ENCODE peak calls at places on chromosome 9, in four cellular contexts. X, K, H and A are unnamed samples.

GRCh38 chr9:136626740-136627642 is 35.7 kb upstream of the EGFL7 start:
- DNase-seq in X (no peak), K (no peak), H (peak; percentile 65), A (no peak)

GRCh38 chr9:88161144-88161543 is 22.9 kb upstream of the SPATA31C2 start:
- DNase-seq in X (no peak), K (no peak), H (no peak), A (no peak)

GRCh38 chr9:116377179-116377790 is 223.7 kb downstream of the PAPPA start:
- DNase-seq in X (no peak), K (peak; percentile 39), H (no peak), A (peak; percentile 27)

GRCh38 chr9:6869081-6869948 is 111.5 kb downstream of the KDM4C start:
- DNase-seq in X (no peak), K (no peak), H (no peak), A (no peak)

GRCh38 chr9:4464911-4465513 is 25.3 kb upstream of the SLC1A1 start:
- DNase-seq in X (no peak), K (no peak), H (no peak), A (no peak)

GRCh38 chr9:68533678-68534077 is 7.0 kb downstream of the TMEM252 start:
- DNase-seq in X (no peak), K (no peak), H (no peak), A (no peak)

GRCh38 chr9:27192291-27192960 is 83.4 kb downstream of the TEK start:
- DNase-seq in X (no peak), K (no peak), H (no peak), A (no peak)

GRCh38 chr9:131310833-131311554 is 21.5 kb downstream of the PLPP7 start:
- DNase-seq in X (peak; percentile 82), K (no peak), H (no peak), A (no peak)

GRCh38 chr9:38393128-38393809 is 767 bp downstream of the ALDH1B1 start:
- DNase-seq in X (no peak), K (no peak), H (no peak), A (no peak)

GRCh38 chr9:108569624-108570023 is 286.2 kb downstream of the ACTL7B start:
- DNase-seq in X (no peak), K (peak; percentile 29), H (no peak), A (peak; percentile 78)

GRCh38 chr9:111975709-111976108 is 79.1 kb downstream of the UGCG start:
- DNase-seq in X (no peak), K (no peak), H (peak; percentile 74), A (no peak)

GRCh38 chr9:75889577-75889976 is 896 bp upstream of the PCSK5 start:
- DNase-seq in X (no peak), K (no peak), H (peak; percentile 54), A (no peak)

GRCh38 chr9:135811796-135812195 is 95.5 kb downstream of the CAMSAP1 start:
- DNase-seq in X (no peak), K (no peak), H (no peak), A (no peak)

GRCh38 chr9:93235278-93235960 is 51.5 kb downstream of the WNK2 start:
- DNase-seq in X (no peak), K (no peak), H (no peak), A (no peak)

DNA sequence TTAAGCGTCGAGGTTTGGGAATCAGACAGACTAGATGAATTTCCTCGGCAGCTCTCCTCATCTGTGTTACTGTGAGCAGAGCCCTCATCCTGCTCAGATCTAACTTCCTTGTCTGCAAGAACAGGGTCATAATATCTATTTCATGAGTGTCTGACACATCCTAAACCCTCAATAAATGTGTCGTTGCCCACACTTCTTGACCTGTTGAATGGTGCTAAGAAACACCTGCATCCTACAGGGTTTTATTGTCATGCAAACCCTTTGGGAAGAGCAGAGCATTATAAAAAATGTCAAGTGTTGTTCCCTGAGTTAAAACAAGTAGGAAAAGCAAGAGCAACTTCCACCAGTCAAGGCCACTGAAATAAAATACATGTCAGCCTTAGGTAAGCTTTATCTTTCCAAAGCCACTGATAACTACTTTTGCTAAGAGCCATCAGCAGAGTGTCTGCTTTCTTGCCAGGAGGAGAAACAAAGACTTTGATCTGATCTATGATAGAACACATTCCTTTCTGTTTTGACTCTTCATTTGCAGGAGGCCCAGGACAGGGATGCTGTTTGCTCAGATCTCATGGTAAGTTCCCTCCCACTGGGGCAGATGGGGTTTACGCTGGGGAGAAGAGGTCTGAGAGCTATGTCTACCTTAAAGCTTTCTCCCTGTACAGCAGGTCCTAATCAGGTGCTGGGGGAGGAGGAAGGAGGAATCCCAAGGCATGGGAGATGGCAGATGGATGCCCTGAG is 497.4 kb downstream of the NTRK2 start:
- DNase-seq in X (no peak), K (no peak), H (no peak), A (no peak)
- H3K27ac ChIP-seq in X (no peak overlapping the region), K (no peak overlapping the region), H (no peak overlapping the region), A (no peak overlapping the region)

GRCh38 chr9:84310903-84311302 is 29.7 kb downstream of the SLC28A3 start:
- DNase-seq in X (no peak), K (no peak), H (no peak), A (no peak)

GRCh38 chr9:84317563-84317962 is 23.0 kb downstream of the SLC28A3 start:
- DNase-seq in X (no peak), K (no peak), H (no peak), A (no peak)

GRCh38 chr9:84315278-84315877 is 25.2 kb downstream of the SLC28A3 start:
- DNase-seq in X (peak; percentile 13), K (no peak), H (peak; percentile 59), A (no peak)

GRCh38 chr9:84314306-84314705 is 26.3 kb downstream of the SLC28A3 start:
- DNase-seq in X (no peak), K (no peak), H (no peak), A (no peak)
- H3K27ac ChIP-seq in X (no peak overlapping the region), K (no peak overlapping the region), H (no peak overlapping the region), A (no peak overlapping the region)

GRCh38 chr9:128702445-128702948 is at the start of gene PKN3:
- DNase-seq in X (peak; percentile 73), K (no peak), H (peak; percentile 95), A (no peak)

GRCh38 chr9:128702949-128703615 is 779 bp downstream of the PKN3 start:
- DNase-seq in X (no peak), K (no peak), H (peak; percentile 58), A (no peak)

GRCh38 chr9:128704356-128704670 is 2.0 kb downstream of the PKN3 start:
- DNase-seq in X (no peak), K (no peak), H (no peak), A (no peak)

GRCh38 chr9:128705051-128705965 is 3.0 kb downstream of the PKN3 start:
- DNase-seq in X (no peak), K (no peak), H (peak; percentile 46), A (no peak)

GRCh38 chr9:128703616-128704355 is 1.5 kb downstream of the PKN3 start:
- DNase-seq in X (no peak), K (no peak), H (peak; percentile 47), A (no peak)
- H3K27ac ChIP-seq in X (no peak overlapping the region), K (no peak overlapping the region), H (peak overlapping the region; percentile 76), A (no peak overlapping the region)

DNA sequence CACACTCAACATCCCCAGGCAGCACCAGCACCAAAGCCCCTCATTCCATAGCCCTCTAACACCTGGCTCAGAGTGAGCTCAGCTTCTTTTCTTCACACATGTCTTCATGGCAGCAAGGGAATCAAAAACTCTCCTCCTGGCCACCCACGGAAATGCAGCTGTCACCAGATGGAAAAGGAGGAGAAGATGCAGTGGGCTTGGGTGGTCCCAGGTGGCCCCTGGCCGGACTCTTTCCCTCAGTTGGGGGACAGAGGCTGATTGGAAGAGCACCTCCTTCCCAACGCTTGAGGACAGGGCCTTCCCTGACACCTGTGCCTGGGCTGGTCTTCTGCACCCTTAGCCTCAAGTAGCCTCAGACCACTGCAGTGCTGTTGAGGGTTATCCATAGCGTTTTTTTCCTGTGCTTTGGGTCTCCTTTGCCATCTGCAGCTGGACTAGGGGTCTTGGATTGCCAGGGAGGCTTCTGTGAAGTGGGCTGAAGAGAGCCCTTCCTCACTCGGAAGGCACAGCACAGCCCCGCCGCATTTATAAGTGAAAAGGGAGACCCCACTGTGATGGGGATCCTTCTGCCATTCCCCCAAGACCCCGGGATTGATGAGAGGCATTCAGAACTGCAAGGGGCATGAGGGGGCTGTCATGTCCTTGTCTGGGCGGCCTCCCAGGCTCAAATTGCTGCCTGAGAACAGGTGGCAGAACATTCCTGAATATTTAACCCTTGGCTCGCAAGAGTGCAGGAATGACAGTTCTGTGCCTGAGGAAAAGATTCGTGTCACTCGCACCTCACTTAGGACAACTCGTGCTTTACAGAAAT is 200.0 kb downstream of the AUH start:
- DNase-seq in X (no peak), K (no peak), H (no peak), A (no peak)
- H3K27ac ChIP-seq in X (no peak overlapping the region), K (no peak overlapping the region), H (peak overlapping the region; percentile 81), A (peak overlapping the region; percentile 41)

GRCh38 chr9:32918628-32919027 is 82.8 kb downstream of the APTX start:
- DNase-seq in X (no peak), K (no peak), H (no peak), A (no peak)
- H3K27ac ChIP-seq in X (no peak overlapping the region), K (no peak overlapping the region), H (no peak overlapping the region), A (no peak overlapping the region)

GRCh38 chr9:124263800-124264426 is 6.2 kb downstream of the NEK6 start:
- DNase-seq in X (no peak), K (no peak), H (peak; percentile 72), A (no peak)
- H3K27ac ChIP-seq in X (no peak overlapping the region), K (peak overlapping the region; percentile 52), H (peak overlapping the region; percentile 66), A (no peak overlapping the region)

DNA sequence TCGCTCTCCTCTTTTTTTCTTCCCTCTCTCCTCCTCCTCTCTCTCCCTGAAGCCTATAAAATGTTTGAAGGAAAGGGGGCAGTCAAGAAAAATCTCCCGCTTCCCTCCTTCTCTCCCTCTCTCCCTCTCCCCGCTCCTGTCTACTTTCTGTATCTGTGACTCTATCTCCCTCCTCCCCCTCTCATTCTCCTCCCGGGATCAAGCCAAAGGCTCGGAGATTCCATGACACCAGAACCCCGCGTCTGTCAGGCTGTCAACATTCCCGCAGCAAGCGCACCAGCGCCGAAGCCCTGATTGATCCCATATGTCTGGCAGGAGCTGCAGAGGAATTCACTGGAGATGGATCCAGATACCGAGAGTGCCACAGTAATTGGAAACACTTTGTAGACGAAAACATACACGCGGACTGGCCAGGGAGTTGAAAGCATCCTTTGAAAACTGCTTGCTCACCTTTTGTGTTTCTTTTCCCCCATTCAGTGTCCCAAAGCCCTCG is 268 bp upstream of the SVEP1 start:
- DNase-seq in X (no peak), K (no peak), H (no peak), A (no peak)
- H3K27ac ChIP-seq in X (no peak overlapping the region), K (peak overlapping the region; percentile 82), H (peak overlapping the region; percentile 63), A (no peak overlapping the region)